ENCODE peak calls at places on chromosome 21, in eight cellular contexts. K is lower lobe of right lung; V is mesothelial cell of epicardium; F is hippocampal formation; Z is Ammon's horn; C is SK-N-DZ; G is activated naive CD8-positive, alpha-beta T cell treated with anti-CD3 and anti-CD28 coated beads, Interleukin-2, amount 10 ng/mL, durations not matched to agents 7 days and 5 days; N is stimulated activated CD4-positive, alpha-beta T cell treated with anti-CD3 and anti-CD28 coated beads, Interleukin-4, amount 100 ng/mL, for 4 hours. Q is an unnamed sample.

GRCh38 chr21:44065428-44065827 is 41.8 kb upstream of the PWP2 start:
- DNase-seq in K (no peak), V (no peak), F (no peak), Z (no peak), C (no peak), G (peak), N (peak), Q (no peak)

GRCh38 chr21:45998871-45999580 is 17.5 kb downstream of the COL6A1 start:
- DNase-seq in K (peak), V (no peak), F (no peak), Z (no peak), C (no peak), G (peak), N (no peak), Q (peak)

GRCh38 chr21:42850866-42851391 is 28.4 kb downstream of the WDR4 start:
- DNase-seq in K (no peak), V (no peak), F (no peak), Z (no peak), C (no peak), G (peak), N (no peak), Q (no peak)

GRCh38 chr21:36125513-36126121 is 9.3 kb upstream of the CBR3 start:
- DNase-seq in K (peak), V (no peak), F (no peak), Z (peak), C (peak), G (peak), N (peak), Q (no peak)

GRCh38 chr21:25489673-25490072 is 117.6 kb downstream of the MRPL39 start:
- DNase-seq in K (no peak), V (no peak), F (no peak), Z (no peak), C (no peak), G (no peak), N (no peak), Q (no peak)

GRCh38 chr21:45823100-45823681 is 158.4 kb upstream of the COL6A1 start:
- DNase-seq in K (no peak), V (no peak), F (no peak), Z (no peak), C (no peak), G (no peak), N (no peak), Q (no peak)

GRCh38 chr21:15706686-15707085 is 23.1 kb upstream of the USP25 start:
- DNase-seq in K (no peak), V (no peak), F (no peak), Z (no peak), C (no peak), G (no peak), N (no peak), Q (peak)

GRCh38 chr21:36571556-36571955 is 91.6 kb upstream of the CLDN14 start:
- DNase-seq in K (no peak), V (no peak), F (no peak), Z (no peak), C (no peak), G (no peak), N (no peak), Q (no peak)

GRCh38 chr21:42690586-42690985 is 37.2 kb downstream of the PDE9A start:
- DNase-seq in K (no peak), V (no peak), F (no peak), Z (no peak), C (no peak), G (no peak), N (no peak), Q (no peak)

GRCh38 chr21:26127918-26128317 is 42.7 kb downstream of the APP start:
- DNase-seq in K (no peak), V (no peak), F (no peak), Z (peak), C (no peak), G (no peak), N (no peak), Q (no peak)

GRCh38 chr21:36381841-36382589 is 3.2 kb upstream of the CHAF1B start:
- DNase-seq in K (no peak), V (no peak), F (no peak), Z (no peak), C (no peak), G (no peak), N (no peak), Q (no peak)

GRCh38 chr21:41098076-41098475 is 69.9 kb upstream of the BACE2 start:
- DNase-seq in K (no peak), V (no peak), F (no peak), Z (no peak), C (no peak), G (no peak), N (no peak), Q (no peak)

GRCh38 chr21:42413093-42413492 is 9.4 kb downstream of the UBASH3A start:
- DNase-seq in K (no peak), V (no peak), F (no peak), Z (no peak), C (no peak), G (no peak), N (no peak), Q (no peak)

GRCh38 chr21:15301736-15302135 is 236.9 kb upstream of the NRIP1 start:
- DNase-seq in K (no peak), V (no peak), F (no peak), Z (no peak), C (no peak), G (no peak), N (no peak), Q (no peak)

GRCh38 chr21:35142036-35142825 is 93.1 kb upstream of the RUNX1 start:
- DNase-seq in K (no peak), V (no peak), F (no peak), Z (no peak), C (no peak), G (no peak), N (no peak), Q (no peak)

GRCh38 chr21:38244885-38245869 is 11.6 kb upstream of the KCNJ15 start:
- DNase-seq in K (no peak), V (no peak), F (no peak), Z (no peak), C (no peak), G (peak), N (peak), Q (no peak)

GRCh38 chr21:41848971-41849580 is 30.1 kb downstream of the PRDM15 start:
- DNase-seq in K (no peak), V (no peak), F (no peak), Z (no peak), C (no peak), G (no peak), N (no peak), Q (no peak)

GRCh38 chr21:19844334-19844733 is 1153.9 kb upstream of the NCAM2 start:
- DNase-seq in K (no peak), V (no peak), F (no peak), Z (no peak), C (no peak), G (no peak), N (no peak), Q (no peak)

GRCh38 chr21:42424848-42425602 is 21.3 kb downstream of the UBASH3A start:
- DNase-seq in K (peak), V (no peak), F (no peak), Z (no peak), C (no peak), G (peak), N (no peak), Q (no peak)

GRCh38 chr21:44052830-44053226 is 40.7 kb downstream of the TRAPPC10 start:
- DNase-seq in K (no peak), V (no peak), F (no peak), Z (peak), C (no peak), G (no peak), N (no peak), Q (no peak)

GRCh38 chr21:35099310-35099709 is 50.2 kb upstream of the RUNX1 start:
- DNase-seq in K (no peak), V (no peak), F (no peak), Z (no peak), C (no peak), G (no peak), N (no peak), Q (no peak)

GRCh38 chr21:35219291-35219690 is 170.2 kb upstream of the RUNX1 start:
- DNase-seq in K (no peak), V (no peak), F (no peak), Z (no peak), C (no peak), G (no peak), N (no peak), Q (no peak)

GRCh38 chr21:44405091-44405947 is 50.0 kb upstream of the LRRC3 start:
- DNase-seq in K (no peak), V (no peak), F (no peak), Z (no peak), C (no peak), G (no peak), N (no peak), Q (no peak)

GRCh38 chr21:35829014-35829525 is 231.3 kb downstream of the SETD4 start:
- DNase-seq in K (no peak), V (no peak), F (no peak), Z (no peak), C (no peak), G (no peak), N (no peak), Q (no peak)